ENCODE peak calls at places on chromosomes 16 and 17, in four cellular contexts. F is GM20000; M is AG08395; G is activated T-helper 1 cell treated with anti-CD3 and anti-CD28 coated beads, Interleukin-12 subunit alpha, Interleukin-12 subunit beta, Interleukin-2, Interleukin-4 antibody, amounts not matched to agents 30 ng/mL and 10 ng/mL and 1 ng/mL, durations not matched to agents 14 hours and 24 hours and 36 hours. D is an unnamed sample.

GRCh38 chr16:48128769-48129168 is 27.0 kb downstream of the ABCC12 start:
- DNase-seq in F (no peak), M (no peak), G (no peak), D (no peak)

GRCh38 chr17:36727577-36727976 is 126.2 kb downstream of the MRM1 start:
- DNase-seq in F (no peak), M (no peak), G (no peak), D (no peak)

GRCh38 chr16:47477680-47478079 is 16.5 kb downstream of the PHKB start:
- DNase-seq in F (no peak), M (no peak), G (no peak), D (no peak)

GRCh38 chr16:81321039-81321438 is 6.3 kb downstream of the GAN start:
- DNase-seq in F (no peak), M (no peak), G (no peak), D (no peak)

GRCh38 chr16:8571061-8571596 is 19.2 kb downstream of the TMEM114 start:
- DNase-seq in F (no peak), M (peak; percentile 54), G (no peak), D (no peak)

GRCh38 chr16:53504161-53504663 is 1.2 kb upstream of the AKTIP start:
- DNase-seq in F (no peak), M (peak; percentile 35), G (peak; percentile 12), D (peak; percentile 74)

GRCh38 chr17:45646288-45646988 is 137.7 kb upstream of the CRHR1 start:
- DNase-seq in F (no peak), M (no peak), G (no peak), D (peak; percentile 51)

GRCh38 chr17:63082952-63083351 is 116.9 kb downstream of the TANC2 start:
- DNase-seq in F (no peak), M (no peak), G (no peak), D (no peak)

GRCh38 chr17:19705771-19706770 is 10.3 kb downstream of the SLC47A2 start:
- DNase-seq in F (peak; percentile 17), M (peak; percentile 1), G (no peak), D (no peak)

GRCh38 chr17:29613371-29613837 is 9.3 kb downstream of the CORO6 start:
- DNase-seq in F (peak; percentile 91), M (peak; percentile 78), G (peak; percentile 91), D (peak; percentile 98)

GRCh38 chr17:79942011-79942405 is 93.7 kb downstream of the TBC1D16 start:
- DNase-seq in F (no peak), M (no peak), G (no peak), D (peak; percentile 38)

GRCh38 chr16:22898874-22899348 is 84.9 kb downstream of the HS3ST2 start:
- DNase-seq in F (peak; percentile 23), M (peak; percentile 40), G (peak; percentile 32), D (peak; percentile 77)

GRCh38 chr17:38613981-38614779 is 8.4 kb upstream of the SRCIN1 start:
- DNase-seq in F (no peak), M (no peak), G (no peak), D (no peak)

GRCh38 chr16:12891836-12892235 is 9.6 kb upstream of the SHISA9 start:
- DNase-seq in F (no peak), M (no peak), G (no peak), D (no peak)

GRCh38 chr17:68600123-68600880 is 865 bp downstream of the FAM20A start:
- DNase-seq in F (peak; percentile 54), M (no peak), G (no peak), D (peak; percentile 75)

GRCh38 chr16:57284206-57284951 is at the start of gene PLLP:
- DNase-seq in F (peak; percentile 86), M (peak; percentile 41), G (peak; percentile 24), D (no peak)

GRCh38 chr16:6929868-6930267 is 402.8 kb upstream of the RBFOX1 start:
- DNase-seq in F (no peak), M (no peak), G (no peak), D (no peak)

GRCh38 chr17:28714281-28714680 is 2.6 kb upstream of the PROCA1 start:
- DNase-seq in F (no peak), M (no peak), G (no peak), D (no peak)

GRCh38 chr17:21033350-21033749 is 9.5 kb downstream of the USP22 start:
- DNase-seq in F (no peak), M (no peak), G (no peak), D (no peak)

GRCh38 chr17:9839433-9839832 is 13.7 kb downstream of the GLP2R start:
- DNase-seq in F (no peak), M (no peak), G (no peak), D (no peak)

GRCh38 chr16:21649196-21649595 is 3.2 kb downstream of the IGSF6 start:
- DNase-seq in F (no peak), M (no peak), G (no peak), D (no peak)

GRCh38 chr17:20206591-20206990 is 197.4 kb downstream of the SPECC1 start:
- DNase-seq in F (no peak), M (peak; percentile 54), G (no peak), D (no peak)

GRCh38 chr17:49071106-49071505 is 61.5 kb upstream of the B4GALNT2 start:
- DNase-seq in F (no peak), M (no peak), G (no peak), D (no peak)

GRCh38 chr17:82655038-82655479 is 6.8 kb upstream of the WDR45B start:
- DNase-seq in F (no peak), M (no peak), G (no peak), D (peak; percentile 33)

GRCh38 chr16:22016927-22017326 is 9.0 kb downstream of the MOSMO start:
- DNase-seq in F (no peak), M (no peak), G (no peak), D (no peak)

GRCh38 chr17:77354721-77355455 is 214.1 kb downstream of the SEC14L1 start:
- DNase-seq in F (peak; percentile 3), M (peak; percentile 89), G (no peak), D (peak; percentile 87)

D was measured in Right ventricle myocardium superior.